ENCODE peak calls at places on chromosomes 5 and 9, in eight cellular contexts. X is stimulated activated naive B cell treated with anti-CD40 and anti-IgM and Interleukin-4, amounts not matched to agents 10 μg/mL and 1 μg/mL and 100 μg/mL, for 72 hours; M is A549; E is NCI-H774; Y is HepG2; H is brain microvascular endothelial cell; G is cerebellar cortex; A is mesothelial cell of epicardium. T is an unnamed sample.

GRCh38 chr5:112779531-112779930 is 41.8 kb downstream of the APC start:
- DNase-seq in X (no peak), M (no peak), E (no peak), Y (no peak), H (no peak), G (no peak), A (no peak), T (no peak)

GRCh38 chr5:170421822-170422221 is 32.7 kb upstream of the KCNMB1 start:
- DNase-seq in X (no peak), M (no peak), E (no peak), Y (no peak), H (no peak), G (no peak), A (no peak), T (no peak)

GRCh38 chr9:20215552-20215951 is 406.7 kb downstream of the MLLT3 start:
- DNase-seq in X (no peak), M (no peak), E (no peak), Y (no peak), H (no peak), G (no peak), A (no peak), T (no peak)

GRCh38 chr5:140169410-140169809 is 5.6 kb upstream of the CYSTM1 start:
- DNase-seq in X (no peak), M (peak), E (no peak), Y (no peak), H (no peak), G (no peak), A (no peak), T (no peak)

GRCh38 chr5:55572011-55572410 is 37.2 kb upstream of the PLPP1 start:
- DNase-seq in X (no peak), M (no peak), E (no peak), Y (peak), H (no peak), G (no peak), A (no peak), T (no peak)

GRCh38 chr9:84701801-84702200 is 32.3 kb downstream of the NTRK2 start:
- DNase-seq in X (no peak), M (no peak), E (no peak), Y (no peak), H (no peak), G (peak), A (no peak), T (no peak)

GRCh38 chr5:59236996-59237395 is 654.1 kb downstream of the RAB3C start:
- DNase-seq in X (no peak), M (no peak), E (no peak), Y (no peak), H (peak), G (no peak), A (no peak), T (no peak)

GRCh38 chr9:121277518-121278275 is 9.7 kb downstream of the GSN start:
- DNase-seq in X (no peak), M (no peak), E (no peak), Y (no peak), H (peak), G (no peak), A (no peak), T (no peak)

GRCh38 chr5:79691007-79691406 is 1.4 kb downstream of the CMYA5 start:
- DNase-seq in X (no peak), M (no peak), E (no peak), Y (no peak), H (no peak), G (no peak), A (no peak), T (no peak)

GRCh38 chr5:138869763-138870500 is 5.2 kb downstream of the LRRTM2 start:
- DNase-seq in X (no peak), M (no peak), E (no peak), Y (no peak), H (peak), G (peak), A (no peak), T (no peak)

GRCh38 chr9:36985769-36986547 is 48.1 kb downstream of the PAX5 start:
- DNase-seq in X (no peak), M (no peak), E (no peak), Y (no peak), H (no peak), G (no peak), A (no peak), T (peak)

GRCh38 chr9:136603216-136603615 is 57.4 kb upstream of the NOTCH1 start:
- DNase-seq in X (no peak), M (no peak), E (no peak), Y (no peak), H (no peak), G (no peak), A (no peak), T (no peak)

GRCh38 chr5:105146867-105147266 is 1584.3 kb upstream of the NUDT12 start:
- DNase-seq in X (no peak), M (no peak), E (no peak), Y (no peak), H (no peak), G (no peak), A (no peak), T (no peak)

GRCh38 chr9:98375138-98375726 is 119.8 kb upstream of the TBC1D2 start:
- DNase-seq in X (no peak), M (peak), E (no peak), Y (no peak), H (peak), G (no peak), A (no peak), T (no peak)

GRCh38 chr9:18727904-18728303 is 254.0 kb downstream of the ADAMTSL1 start:
- DNase-seq in X (no peak), M (no peak), E (no peak), Y (no peak), H (no peak), G (no peak), A (no peak), T (no peak)

GRCh38 chr5:543351-543750 is 19.1 kb upstream of the SLC9A3 start:
- DNase-seq in X (no peak), M (no peak), E (no peak), Y (no peak), H (no peak), G (no peak), A (no peak), T (no peak)

GRCh38 chr5:178296066-178296465 is 63.5 kb upstream of the PHYKPL start:
- DNase-seq in X (no peak), M (no peak), E (no peak), Y (no peak), H (no peak), G (no peak), A (no peak), T (no peak)

GRCh38 chr9:116377179-116377790 is 223.7 kb downstream of the PAPPA start:
- DNase-seq in X (no peak), M (peak), E (no peak), Y (no peak), H (peak), G (no peak), A (no peak), T (no peak)

GRCh38 chr5:851076-851475 is 290 bp upstream of the ZDHHC11 start:
- DNase-seq in X (no peak), M (no peak), E (no peak), Y (no peak), H (no peak), G (no peak), A (no peak), T (peak)

GRCh38 chr5:178429541-178430186 is 160.5 kb downstream of the COL23A1 start:
- DNase-seq in X (no peak), M (no peak), E (no peak), Y (no peak), H (no peak), G (no peak), A (peak), T (peak)

GRCh38 chr5:157596449-157596848 is 20.9 kb upstream of the ADAM19 start:
- DNase-seq in X (peak), M (no peak), E (no peak), Y (no peak), H (no peak), G (no peak), A (no peak), T (no peak)

GRCh38 chr5:14407746-14408175 is 173.8 kb upstream of the OTULINL start:
- DNase-seq in X (no peak), M (no peak), E (no peak), Y (no peak), H (peak), G (no peak), A (no peak), T (no peak)

GRCh38 chr5:756171-756570 is 28.4 kb downstream of the ZDHHC11B start:
- DNase-seq in X (no peak), M (no peak), E (no peak), Y (no peak), H (no peak), G (no peak), A (no peak), T (peak)

GRCh38 chr5:180343110-180343845 is 9.9 kb downstream of the GFPT2 start:
- DNase-seq in X (no peak), M (no peak), E (no peak), Y (no peak), H (peak), G (peak), A (no peak), T (peak)

GRCh38 chr5:177520906-177521513 is 4.2 kb upstream of the DDX41 start:
- DNase-seq in X (no peak), M (no peak), E (no peak), Y (no peak), H (no peak), G (no peak), A (no peak), T (no peak)

GRCh38 chr5:174692982-174693422 is 31.4 kb upstream of the MSX2 start:
- DNase-seq in X (no peak), M (no peak), E (no peak), Y (no peak), H (no peak), G (no peak), A (no peak), T (peak)

GRCh38 chr9:98809311-98810105 is 2.0 kb downstream of the GALNT12 start:
- DNase-seq in X (no peak), M (no peak), E (peak), Y (no peak), H (peak), G (peak), A (no peak), T (peak)

GRCh38 chr5:122999947-123000563 is 36.5 kb downstream of the PPIC start:
- DNase-seq in X (peak), M (peak), E (no peak), Y (peak), H (peak), G (peak), A (no peak), T (peak)

GRCh38 chr9:96874947-96875459 is 20.7 kb upstream of the ZNF782 start:
- DNase-seq in X (no peak), M (peak), E (peak), Y (peak), H (peak), G (peak), A (no peak), T (no peak)

GRCh38 chr9:116550728-116551436 is 136.2 kb upstream of the TRIM32 start:
- DNase-seq in X (no peak), M (no peak), E (no peak), Y (no peak), H (peak), G (peak), A (no peak), T (no peak)

GRCh38 chr5:81212211-81212687 is 20.9 kb upstream of the CKMT2 start:
- DNase-seq in X (peak), M (no peak), E (peak), Y (no peak), H (no peak), G (no peak), A (no peak), T (no peak)

GRCh38 chr9:109254317-109254716 is 66.5 kb downstream of the EPB41L4B start:
- DNase-seq in X (no peak), M (no peak), E (no peak), Y (no peak), H (peak), G (no peak), A (no peak), T (no peak)

T was measured in H7.